ENCODE peak calls at places on chromosomes 16 and 17, in four cellular contexts. Q, P, X and Y are unnamed samples.
A peak's percentile ranks its signal among the peaks of the same experiment; 100 is the strongest.

GRCh38 chr17:27808629-27809028 is 8.3 kb upstream of the NOS2 start:
- DNase-seq in P (peak; percentile 50), X (no peak), Q (peak; percentile 24), Y (no peak)

GRCh38 chr17:45265823-45266222 is 3.9 kb upstream of the SPATA32 start:
- DNase-seq in X (no peak), P (no peak), Q (no peak), Y (peak; percentile 74)

GRCh38 chr16:89133457-89134127 is 38.0 kb upstream of the CDH15 start:
- DNase-seq in X (peak; percentile 4), Q (no peak), P (no peak), Y (no peak)

GRCh38 chr16:89442990-89443726 is 47.2 kb downstream of the ANKRD11 start:
- DNase-seq in X (no peak), Q (no peak), P (no peak), Y (peak; percentile 70)

GRCh38 chr16:64586756-64587155 is 535.1 kb downstream of the CDH11 start:
- DNase-seq in X (no peak), P (no peak), Q (no peak), Y (peak; percentile 41)

GRCh38 chr17:16909472-16909871 is 62.4 kb downstream of the TNFRSF13B start:
- DNase-seq in X (no peak), P (no peak), Q (no peak), Y (no peak)

GRCh38 chr17:80047176-80047575 is 10.7 kb downstream of the CCDC40 start:
- DNase-seq in X (no peak), P (no peak), Q (no peak), Y (no peak)

GRCh38 chr17:78395186-78395585 is 16.7 kb downstream of the PGS1 start:
- DNase-seq in Q (no peak), P (no peak), X (no peak), Y (no peak)

GRCh38 chr16:29007865-29008593 is 23.2 kb downstream of the LAT start:
- DNase-seq in P (no peak), X (no peak), Q (no peak), Y (peak; percentile 77)

GRCh38 chr16:20740007-20740883 is 1.4 kb downstream of the THUMPD1 start:
- DNase-seq in P (no peak), X (no peak), Q (no peak), Y (no peak)

GRCh38 chr16:29975134-29975538 is 1.5 kb downstream of the TAOK2 start:
- DNase-seq in X (no peak), P (no peak), Q (no peak), Y (no peak)

GRCh38 chr17:15456972-15457722 is 10.3 kb downstream of the CDRT4 start:
- DNase-seq in P (no peak), X (no peak), Q (no peak), Y (peak; percentile 87)

GRCh38 chr17:47806026-47806912 is 15.3 kb downstream of the OSBPL7 start:
- DNase-seq in Q (no peak), X (no peak), P (no peak), Y (no peak)

GRCh38 chr17:42459983-42460300 is 1.3 kb downstream of the ATP6V0A1 start:
- DNase-seq in Q (no peak), X (no peak), P (peak; percentile 50), Y (peak; percentile 48)

GRCh38 chr17:29640981-29641642 is 18.4 kb upstream of the CORO6 start:
- DNase-seq in P (no peak), X (no peak), Q (no peak), Y (no peak)

GRCh38 chr17:17181666-17182600 is 24.2 kb downstream of the PLD6 start:
- DNase-seq in Q (peak; percentile 64), P (no peak), X (no peak), Y (no peak)

GRCh38 chr16:12706628-12707027 is 97.1 kb downstream of the CPPED1 start:
- DNase-seq in X (no peak), Q (no peak), P (no peak), Y (no peak)

GRCh38 chr16:24906199-24906808 is 60.5 kb downstream of the SLC5A11 start:
- DNase-seq in Q (no peak), X (no peak), P (no peak), Y (no peak)

GRCh38 chr16:64211306-64211705 is 910.6 kb downstream of the CDH11 start:
- DNase-seq in X (no peak), P (no peak), Q (no peak), Y (peak; percentile 1)

GRCh38 chr16:55052335-55053070 is 121.8 kb downstream of the IRX5 start:
- DNase-seq in X (no peak), P (no peak), Q (no peak), Y (no peak)

GRCh38 chr17:6893382-6894205 is 62.1 kb upstream of the TEKT1 start:
- DNase-seq in P (no peak), Q (no peak), X (peak; percentile 24), Y (no peak)

GRCh38 chr17:6894206-6894528 is 62.6 kb upstream of the TEKT1 start:
- DNase-seq in X (peak; percentile 87), P (no peak), Q (no peak), Y (peak; percentile 21)
- TF ChIP-seq CTCF in X (peak; percentile 81), P (peak; percentile 26), Q (peak; percentile 52), Y (peak; percentile 62)

GRCh38 chr17:66025551-66025950 is 166.4 kb downstream of the CEP112 start:
- DNase-seq in Q (no peak), X (no peak), P (no peak), Y (no peak)

GRCh38 chr17:66018786-66019185 is 173.1 kb downstream of the CEP112 start:
- DNase-seq in P (no peak), Q (no peak), X (no peak), Y (no peak)

GRCh38 chr17:66016231-66016630 is 175.7 kb downstream of the CEP112 start:
- DNase-seq in Q (no peak), P (no peak), X (no peak), Y (no peak)

GRCh38 chr17:66021757-66022156 is 170.2 kb downstream of the CEP112 start:
- DNase-seq in Q (no peak), P (no peak), X (no peak), Y (no peak)
- TF ChIP-seq CTCF in Q (no peak), P (no peak), X (peak; percentile 13), Y (no peak)

GRCh38 chr17:11744696-11745095 is 146.4 kb downstream of the DNAH9 start:
- DNase-seq in X (no peak), P (no peak), Q (no peak), Y (no peak)

GRCh38 chr17:11739848-11740247 is 141.6 kb downstream of the DNAH9 start:
- DNase-seq in Q (no peak), X (no peak), P (no peak), Y (no peak)

GRCh38 chr17:11738151-11738550 is 139.9 kb downstream of the DNAH9 start:
- DNase-seq in P (no peak), Q (no peak), X (no peak), Y (no peak)

GRCh38 chr17:11747441-11747840 is 149.2 kb downstream of the DNAH9 start:
- DNase-seq in X (no peak), Q (no peak), P (no peak), Y (no peak)

DNA sequence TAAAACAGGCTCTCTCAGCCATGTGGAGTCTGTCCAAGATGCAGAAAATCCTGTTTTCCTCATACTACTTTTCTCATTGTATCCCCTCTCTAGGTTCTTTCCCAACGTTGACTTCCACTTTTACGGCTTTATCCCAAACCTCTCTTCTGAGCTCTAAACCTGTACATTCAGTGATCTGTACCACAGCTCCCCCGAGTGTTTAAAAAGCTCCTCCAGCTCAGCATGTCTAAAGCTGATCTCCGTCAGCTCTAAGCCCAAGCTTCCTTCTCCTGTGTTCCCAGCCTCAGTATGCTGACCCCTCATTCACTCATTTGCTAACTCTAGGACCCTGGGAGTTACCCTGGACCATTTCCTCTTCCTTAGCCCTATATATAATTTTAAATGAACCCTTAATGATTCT is 144.6 kb downstream of the DNAH9 start:
- DNase-seq in X (no peak), P (no peak), Q (no peak), Y (no peak)
- TF ChIP-seq CTCF in X (no peak), P (no peak), Q (no peak), Y (no peak)

GRCh38 chr16:52556083-52556482 is 9.1 kb upstream of the TOX3 start:
- DNase-seq in Q (no peak), X (no peak), P (no peak), Y (no peak)

GRCh38 chr16:52554334-52554733 is 7.4 kb upstream of the TOX3 start:
- DNase-seq in Q (no peak), X (no peak), P (no peak), Y (no peak)

GRCh38 chr16:52555572-52555971 is 8.6 kb upstream of the TOX3 start:
- DNase-seq in P (no peak), Q (no peak), X (no peak), Y (no peak)

GRCh38 chr16:52552643-52553042 is 5.7 kb upstream of the TOX3 start:
- DNase-seq in Q (no peak), X (no peak), P (no peak), Y (no peak)

DNA sequence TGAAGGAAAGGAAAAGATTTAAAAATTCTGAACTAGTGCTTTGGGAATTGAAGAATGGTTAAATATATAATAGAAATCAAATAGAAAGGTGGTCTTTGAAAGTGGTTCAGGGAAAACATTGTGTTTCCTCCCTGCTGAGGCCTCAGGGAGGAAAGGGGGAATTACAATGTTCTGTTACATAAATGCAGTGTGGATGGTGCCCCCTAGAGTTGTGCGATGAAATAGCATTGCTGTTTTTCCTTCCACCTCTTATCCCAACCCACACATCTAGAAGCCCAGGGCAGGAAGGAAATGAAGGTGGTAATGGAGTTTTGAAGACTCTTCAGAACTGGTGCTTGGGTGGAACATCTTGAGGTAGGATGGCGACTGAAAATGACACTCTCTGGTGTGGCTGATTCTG is 6.4 kb upstream of the TOX3 start:
- DNase-seq in X (peak; percentile 17), Q (no peak), P (no peak), Y (no peak)
- TF ChIP-seq CTCF in X (peak; percentile 52), Q (peak; percentile 6), P (no peak), Y (no peak)

GRCh38 chr17:8426094-8426720 is 9.5 kb upstream of the NDEL1 start:
- DNase-seq in P (no peak), X (no peak), Q (no peak), Y (no peak)

GRCh38 chr17:8436169-8436932 is 667 bp downstream of the NDEL1 start:
- DNase-seq in X (peak; percentile 55), Q (no peak), P (peak; percentile 61), Y (peak; percentile 55)

GRCh38 chr17:8426802-8427201 is 8.9 kb upstream of the NDEL1 start:
- DNase-seq in X (no peak), Q (no peak), P (no peak), Y (no peak)

GRCh38 chr17:8435245-8436168 is at the start of gene NDEL1:
- DNase-seq in X (peak; percentile 99), P (peak; percentile 100), Q (peak; percentile 81), Y (peak; percentile 99)

GRCh38 chr17:8430966-8431365 is 4.7 kb upstream of the NDEL1 start:
- DNase-seq in P (no peak), X (no peak), Q (no peak), Y (no peak)
- TF ChIP-seq CTCF in P (no peak), X (no peak), Q (no peak), Y (peak; percentile 6)

DNA sequence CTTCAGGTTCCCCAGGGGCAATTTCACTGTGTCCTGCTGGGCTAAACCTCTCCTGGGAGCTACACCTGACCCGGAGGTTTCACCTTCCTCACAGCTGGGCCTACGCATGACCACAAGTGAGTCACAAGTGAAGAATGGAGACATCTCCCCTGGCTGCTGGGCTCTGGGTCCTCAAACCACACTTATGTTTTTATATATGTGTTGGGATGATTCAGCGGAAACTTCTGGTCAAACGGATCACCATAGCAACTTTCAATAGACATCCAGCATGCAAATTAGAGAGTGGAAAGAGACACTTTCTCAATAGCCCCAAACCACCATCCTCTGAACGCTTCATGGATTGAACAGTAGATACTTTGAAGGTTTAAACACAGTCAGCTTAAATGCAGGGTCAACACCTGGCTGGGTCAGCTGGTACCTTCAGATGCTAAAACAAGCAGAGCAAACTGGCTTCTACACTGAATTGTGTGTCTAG is 28.0 kb upstream of the MAF start:
- DNase-seq in X (no peak), P (no peak), Q (peak; percentile 20), Y (no peak)
- TF ChIP-seq CTCF in X (no peak), P (no peak), Q (no peak), Y (no peak)

GRCh38 chr16:53098526-53099317 is 43.9 kb downstream of the CHD9 start:
- DNase-seq in X (peak; percentile 47), P (peak; percentile 69), Q (peak; percentile 66), Y (peak; percentile 22)
- TF ChIP-seq CTCF in X (no peak), P (no peak), Q (no peak), Y (no peak)